ENCODE peak calls at places on chromosomes 13 and 19, in ten cellular contexts. One of them, this sample, is unnamed.

GRCh38 chr19:45953676-45954075 is 20.0 kb downstream of the NOVA2 start:
- DNase-seq in Daoy: no peak
- DNase-seq in NCI-H774: no peak
- DNase-seq in type B pancreatic cell: no peak
- DNase-seq in NCI-H460: no peak
- DNase-seq in NCI-H1436: no peak
- DNase-seq in neuronal stem cell: no peak
- DNase-seq in natural killer cell: no peak
- DNase-seq in GM04503: no peak
- DNase-seq in hepatic stellate cell: no peak
- DNase-seq in this sample: no peak

GRCh38 chr19:33814181-33815165 is 17.8 kb downstream of the KCTD15 start:
- DNase-seq in GM04503: no peak
- DNase-seq in NCI-H460: no peak
- DNase-seq in hepatic stellate cell: no peak
- DNase-seq in neuronal stem cell: no peak
- DNase-seq in natural killer cell: no peak
- DNase-seq in type B pancreatic cell: no peak
- DNase-seq in NCI-H1436: no peak
- DNase-seq in NCI-H774: no peak
- DNase-seq in Daoy: no peak
- DNase-seq in this sample: no peak

GRCh38 chr19:11921852-11922495 is 2.9 kb upstream of the ZNF700 start:
- DNase-seq in hepatic stellate cell: no peak
- DNase-seq in NCI-H774: no peak
- DNase-seq in type B pancreatic cell: no peak
- DNase-seq in NCI-H1436: no peak
- DNase-seq in NCI-H460: no peak
- DNase-seq in neuronal stem cell: no peak
- DNase-seq in natural killer cell: no peak
- DNase-seq in GM04503: no peak
- DNase-seq in Daoy: no peak
- DNase-seq in this sample: no peak

GRCh38 chr19:41853768-41854167 is 6.3 kb upstream of the RPS19 start:
- DNase-seq in NCI-H460: no peak
- DNase-seq in hepatic stellate cell: no peak
- DNase-seq in type B pancreatic cell: no peak
- DNase-seq in NCI-H774: no peak
- DNase-seq in NCI-H1436: no peak
- DNase-seq in neuronal stem cell: no peak
- DNase-seq in GM04503: no peak
- DNase-seq in natural killer cell: no peak
- DNase-seq in Daoy: no peak
- DNase-seq in this sample: no peak

GRCh38 chr19:42075364-42075615 is 676 bp upstream of the ZNF574 start:
- DNase-seq in NCI-H774: no peak
- DNase-seq in NCI-H460: no peak
- DNase-seq in NCI-H1436: no peak
- DNase-seq in neuronal stem cell: no peak
- DNase-seq in GM04503: no peak
- DNase-seq in hepatic stellate cell: no peak
- DNase-seq in type B pancreatic cell: no peak
- DNase-seq in natural killer cell: no peak
- DNase-seq in Daoy: no peak
- DNase-seq in this sample: no peak

GRCh38 chr19:2802826-2803225 is 16.8 kb upstream of the ZNF554 start:
- DNase-seq in NCI-H1436: no peak
- DNase-seq in Daoy: no peak
- DNase-seq in hepatic stellate cell: no peak
- DNase-seq in natural killer cell: no peak
- DNase-seq in type B pancreatic cell: no peak
- DNase-seq in NCI-H774: no peak
- DNase-seq in neuronal stem cell: no peak
- DNase-seq in GM04503: no peak
- DNase-seq in NCI-H460: no peak
- DNase-seq in this sample: no peak

GRCh38 chr13:45393941-45394570 is 24.1 kb downstream of the SLC25A30 start:
- DNase-seq in GM04503: no peak
- DNase-seq in Daoy: peak
- DNase-seq in NCI-H1436: peak
- DNase-seq in hepatic stellate cell: peak
- DNase-seq in type B pancreatic cell: no peak
- DNase-seq in NCI-H460: peak
- DNase-seq in neuronal stem cell: peak
- DNase-seq in natural killer cell: no peak
- DNase-seq in NCI-H774: no peak
- DNase-seq in this sample: no peak

GRCh38 chr19:46717716-46718143 is 816 bp upstream of the PRKD2 start:
- DNase-seq in neuronal stem cell: no peak
- DNase-seq in NCI-H1436: peak
- DNase-seq in NCI-H460: no peak
- DNase-seq in type B pancreatic cell: no peak
- DNase-seq in hepatic stellate cell: peak
- DNase-seq in NCI-H774: no peak
- DNase-seq in Daoy: no peak
- DNase-seq in GM04503: no peak
- DNase-seq in natural killer cell: no peak
- DNase-seq in this sample: no peak

GRCh38 chr13:23627419-23627818 is 57.2 kb downstream of the TNFRSF19 start:
- DNase-seq in GM04503: no peak
- DNase-seq in NCI-H460: no peak
- DNase-seq in hepatic stellate cell: no peak
- DNase-seq in natural killer cell: no peak
- DNase-seq in NCI-H774: no peak
- DNase-seq in type B pancreatic cell: no peak
- DNase-seq in neuronal stem cell: no peak
- DNase-seq in NCI-H1436: no peak
- DNase-seq in Daoy: no peak
- DNase-seq in this sample: no peak

GRCh38 chr19:11423804-11424318 is 4.7 kb upstream of the RGL3 start:
- DNase-seq in Daoy: no peak
- DNase-seq in natural killer cell: no peak
- DNase-seq in hepatic stellate cell: peak
- DNase-seq in type B pancreatic cell: no peak
- DNase-seq in neuronal stem cell: no peak
- DNase-seq in GM04503: no peak
- DNase-seq in NCI-H460: no peak
- DNase-seq in NCI-H774: no peak
- DNase-seq in NCI-H1436: no peak
- DNase-seq in this sample: no peak

GRCh38 chr19:16198363-16198636 is 589 bp downstream of the AP1M1 start:
- DNase-seq in type B pancreatic cell: no peak
- DNase-seq in NCI-H774: no peak
- DNase-seq in hepatic stellate cell: no peak
- DNase-seq in NCI-H1436: no peak
- DNase-seq in Daoy: no peak
- DNase-seq in neuronal stem cell: no peak
- DNase-seq in natural killer cell: no peak
- DNase-seq in GM04503: no peak
- DNase-seq in NCI-H460: no peak
- DNase-seq in this sample: no peak

GRCh38 chr13:30047154-30047874 is 196.9 kb upstream of the UBL3 start:
- DNase-seq in NCI-H460: no peak
- DNase-seq in NCI-H774: no peak
- DNase-seq in Daoy: peak
- DNase-seq in NCI-H1436: no peak
- DNase-seq in type B pancreatic cell: no peak
- DNase-seq in GM04503: no peak
- DNase-seq in natural killer cell: no peak
- DNase-seq in hepatic stellate cell: no peak
- DNase-seq in neuronal stem cell: no peak
- DNase-seq in this sample: no peak

GRCh38 chr19:46759817-46760333 is 13.6 kb upstream of the STRN4 start:
- DNase-seq in hepatic stellate cell: peak
- DNase-seq in NCI-H774: no peak
- DNase-seq in natural killer cell: no peak
- DNase-seq in NCI-H460: no peak
- DNase-seq in neuronal stem cell: no peak
- DNase-seq in NCI-H1436: no peak
- DNase-seq in GM04503: peak
- DNase-seq in Daoy: no peak
- DNase-seq in type B pancreatic cell: no peak
- DNase-seq in this sample: no peak

GRCh38 chr19:38255759-38256052 is 468 bp downstream of the PPP1R14A start:
- DNase-seq in type B pancreatic cell: no peak
- DNase-seq in neuronal stem cell: no peak
- DNase-seq in GM04503: no peak
- DNase-seq in NCI-H460: no peak
- DNase-seq in NCI-H774: no peak
- DNase-seq in NCI-H1436: no peak
- DNase-seq in natural killer cell: no peak
- DNase-seq in Daoy: no peak
- DNase-seq in hepatic stellate cell: no peak
- DNase-seq in this sample: no peak

This sample was measured in brain pericyte.